ENCODE peak calls at places on chromosomes 12 and 14, in six cellular contexts. N is endothelial cell, P is esophagus squamous epithelium, O is fibroblast of the aortic adventitia, M is astrocyte, S is tibial nerve. R is an unnamed sample.
A peak's percentile ranks its signal among the peaks of the same experiment; 100 is the strongest.

GRCh38 chr14:24390696-24391468 is 7.9 kb upstream of the NYNRIN start:
- DNase-seq in N (no peak), P (no peak), O (no peak), M (no peak), S (no peak), R (no peak)

GRCh38 chr12:98561846-98562245 is 31.6 kb upstream of the SLC25A3 start:
- DNase-seq in N (no peak), P (no peak), O (no peak), M (no peak), S (no peak), R (no peak)

GRCh38 chr14:65594153-65594881 is 181.8 kb downstream of the FUT8 start:
- DNase-seq in N (no peak), P (no peak), O (no peak), M (no peak), S (no peak), R (no peak)

GRCh38 chr12:95790025-95790911 is at the start of gene NTN4:
- DNase-seq in N (peak; percentile 40), P (no peak), O (peak; percentile 38), M (no peak), S (peak; percentile 15), R (peak; percentile 55)

GRCh38 chr12:69897744-69898143 is 72.7 kb downstream of the MYRFL start:
- DNase-seq in N (no peak), P (no peak), O (peak; percentile 73), M (peak; percentile 98), S (no peak), R (no peak)

GRCh38 chr14:62988967-62989366 is 56.3 kb downstream of the KCNH5 start:
- DNase-seq in N (no peak), P (no peak), O (no peak), M (peak; percentile 37), S (no peak), R (no peak)

GRCh38 chr14:22982477-22983245 is at the start of gene AJUBA:
- DNase-seq in N (peak; percentile 85), P (peak; percentile 37), O (peak; percentile 93), M (peak; percentile 95), S (peak; percentile 81), R (peak; percentile 82)

GRCh38 chr12:119153477-119154434 is 25.0 kb upstream of the HSPB8 start:
- DNase-seq in N (peak; percentile 82), P (no peak), O (peak; percentile 43), M (no peak), S (no peak), R (peak; percentile 94)

GRCh38 chr12:6343518-6343917 is 1.6 kb upstream of the TNFRSF1A start:
- DNase-seq in N (no peak), P (no peak), O (no peak), M (no peak), S (no peak), R (no peak)

GRCh38 chr14:60805881-60806569 is 71.5 kb downstream of the MNAT1 start:
- DNase-seq in N (no peak), P (no peak), O (peak; percentile 81), M (peak; percentile 67), S (no peak), R (no peak)

GRCh38 chr12:90199008-90199407 is 490.4 kb upstream of the ATP2B1 start:
- DNase-seq in N (no peak), P (no peak), O (peak; percentile 17), M (no peak), S (no peak), R (no peak)

GRCh38 chr12:109617496-109617895 is 43.9 kb downstream of the MVK start:
- DNase-seq in N (no peak), P (no peak), O (no peak), M (no peak), S (no peak), R (no peak)

GRCh38 chr12:23666866-23667265 is 282.6 kb downstream of the SOX5 start:
- DNase-seq in N (no peak), P (no peak), O (no peak), M (no peak), S (no peak), R (no peak)

GRCh38 chr12:29996993-29997392 is 213.3 kb upstream of the TMTC1 start:
- DNase-seq in N (no peak), P (no peak), O (no peak), M (no peak), S (no peak), R (no peak)

GRCh38 chr12:114981036-114981435 is 297.1 kb upstream of the TBX3 start:
- DNase-seq in N (no peak), P (no peak), O (no peak), M (no peak), S (no peak), R (no peak)

GRCh38 chr14:102200690-102201368 is 61.1 kb downstream of the WDR20 start:
- DNase-seq in N (no peak), P (no peak), O (no peak), M (no peak), S (no peak), R (no peak)

GRCh38 chr14:97704316-97704715 is 907.1 kb downstream of the VRK1 start:
- DNase-seq in N (no peak), P (no peak), O (no peak), M (no peak), S (no peak), R (no peak)

GRCh38 chr12:48104531-48104930 is 1.3 kb downstream of the SENP1 start:
- DNase-seq in N (no peak), P (no peak), O (no peak), M (no peak), S (no peak), R (no peak)

GRCh38 chr14:106346534-106347290 is 820.3 kb downstream of the TMEM121 start:
- DNase-seq in N (no peak), P (no peak), O (no peak), M (no peak), S (no peak), R (no peak)

GRCh38 chr14:51185180-51185579 is 54.9 kb upstream of the TMX1 start:
- DNase-seq in N (no peak), P (no peak), O (no peak), M (no peak), S (no peak), R (no peak)

GRCh38 chr12:1644523-1645438 is 15.8 kb downstream of the WNT5B start:
- DNase-seq in N (no peak), P (no peak), O (peak; percentile 79), M (peak; percentile 68), S (peak; percentile 64), R (peak; percentile 73)

GRCh38 chr14:66652736-66653135 is 144.8 kb downstream of the GPHN start:
- DNase-seq in N (no peak), P (no peak), O (no peak), M (no peak), S (no peak), R (no peak)

GRCh38 chr14:81990312-81990761 is 456.7 kb upstream of the SEL1L start:
- DNase-seq in N (peak; percentile 50), P (no peak), O (peak; percentile 62), M (peak; percentile 10), S (no peak), R (peak; percentile 18)

DNA sequence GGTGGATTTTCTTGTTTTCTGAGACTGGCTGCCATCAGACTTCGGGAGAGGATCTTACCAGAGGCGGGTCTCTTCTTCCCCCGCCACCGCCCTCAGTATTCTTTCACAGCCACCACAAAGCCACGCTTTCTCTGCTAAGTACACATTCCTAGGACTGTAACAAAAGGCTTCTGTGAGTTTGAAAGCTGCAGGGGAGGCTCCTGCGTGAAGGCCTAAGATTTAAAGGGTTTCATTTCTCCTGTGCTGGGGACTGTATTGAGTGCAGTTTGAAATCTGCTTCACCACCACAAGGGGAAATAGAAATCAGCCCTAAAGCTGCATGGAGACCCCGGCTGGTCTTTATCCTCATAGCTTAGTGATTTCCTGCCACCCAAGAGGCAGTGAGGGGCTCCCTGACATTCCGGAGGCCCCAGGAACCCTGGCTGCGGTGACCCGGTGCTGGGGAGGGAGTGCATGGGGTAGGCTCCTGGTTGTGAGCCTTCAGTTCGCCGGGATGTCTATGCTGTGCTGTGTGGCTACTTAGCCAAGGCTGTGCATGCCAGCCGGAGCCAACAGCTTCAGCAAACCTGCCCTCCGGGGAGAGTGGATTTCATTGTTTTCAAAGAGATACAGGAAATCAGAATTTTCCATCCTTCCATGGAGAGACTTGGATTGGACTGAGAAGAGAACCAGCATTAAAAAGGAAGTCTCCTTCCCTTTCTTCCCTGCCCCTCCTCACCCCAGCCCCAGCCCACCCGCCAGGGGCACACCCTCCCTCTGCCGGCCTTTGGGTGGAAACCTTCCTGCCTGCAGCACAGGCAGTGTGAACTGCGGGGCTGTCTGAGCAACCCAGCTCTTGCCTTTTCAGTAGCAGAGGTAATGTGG is 163.3 kb downstream of the ETV6 start:
- DNase-seq in N (peak; percentile 52), P (no peak), O (peak; percentile 21), M (no peak), S (no peak), R (no peak)
- TF ChIP-seq CTCF in N (no peak), P (no peak), O (peak; percentile 28), M (peak; percentile 2), S (no peak), R (no peak)

DNA sequence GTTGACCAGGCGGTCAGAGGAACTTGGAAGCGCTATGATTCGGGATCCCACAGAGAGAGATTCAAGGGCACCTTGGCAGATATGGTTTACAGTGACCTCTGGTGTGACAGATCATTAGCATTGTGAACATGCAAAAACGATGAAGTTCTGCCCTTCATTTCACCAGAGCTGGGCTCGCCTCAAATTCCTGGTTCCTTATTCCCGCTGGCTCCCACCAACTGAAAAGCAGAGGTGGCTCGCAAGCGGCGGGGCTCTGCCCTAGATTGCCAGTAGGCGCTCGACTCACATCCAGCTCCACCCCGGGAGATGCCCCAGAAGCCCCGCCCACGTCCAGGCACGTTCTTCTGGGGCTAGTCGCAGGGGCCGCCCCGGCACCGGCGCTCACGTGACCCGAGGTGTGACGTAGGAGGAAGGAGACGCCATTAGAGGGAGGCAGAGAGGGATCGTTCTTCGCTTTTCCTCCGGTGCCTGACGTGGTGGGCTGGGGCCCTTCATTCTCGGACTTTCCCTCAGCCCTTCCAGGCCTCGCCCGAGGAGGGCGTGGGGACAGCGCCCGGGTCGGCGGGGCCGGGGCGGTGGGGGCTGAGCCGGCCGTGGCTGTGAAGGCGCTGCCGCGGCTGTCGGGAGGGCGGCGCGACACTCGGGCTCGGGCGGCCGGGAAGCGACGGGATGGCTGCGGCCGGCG is at the start of gene RAB21:
- DNase-seq in N (peak; percentile 98), P (peak; percentile 92), O (peak; percentile 95), M (peak; percentile 91), S (peak; percentile 98), R (peak; percentile 98)
- TF ChIP-seq CTCF in N (no peak), P (peak; percentile 40), O (peak; percentile 46), M (no peak), S (peak; percentile 74), R (no peak)

GRCh38 chr12:38384816-38385491 is 68.4 kb downstream of the ALG10B start:
- DNase-seq in N (no peak), P (no peak), O (no peak), M (no peak), S (no peak), R (no peak)
- TF ChIP-seq CTCF in N (peak; percentile 21), P (peak; percentile 41), O (no peak), M (no peak), S (no peak), R (peak; percentile 15)

DNA sequence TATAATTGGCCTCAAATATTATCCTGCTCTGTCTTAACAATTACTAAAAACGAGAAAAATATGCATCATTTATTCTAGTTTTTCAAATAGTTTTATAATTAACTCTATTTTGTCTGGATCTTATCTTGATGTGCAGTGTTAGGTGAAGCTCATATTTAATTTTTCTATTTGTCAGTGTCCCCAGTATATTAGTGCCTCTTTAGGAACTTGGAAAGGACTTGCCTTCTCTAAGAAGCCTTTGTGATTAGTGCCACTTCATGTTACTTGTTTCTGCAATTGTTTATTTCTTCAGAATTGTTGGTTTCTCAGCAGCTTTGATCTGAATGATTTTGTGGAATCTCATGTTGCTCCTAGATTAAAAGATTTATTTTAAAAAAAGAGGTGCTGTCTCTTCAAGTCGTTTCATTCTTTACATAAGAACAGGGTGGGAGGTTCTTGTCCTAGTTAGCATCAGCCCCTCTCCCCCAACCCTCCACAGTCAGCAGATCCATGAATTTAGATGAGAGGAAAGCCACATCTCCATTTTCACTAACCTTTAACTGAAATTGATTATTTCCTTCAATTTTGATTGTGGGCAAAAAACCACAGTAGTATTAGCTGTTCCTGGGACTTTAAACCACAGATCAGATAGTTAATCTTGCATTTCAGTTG is 434.4 kb downstream of the RAD51B start:
- DNase-seq in N (no peak), P (no peak), O (no peak), M (no peak), S (no peak), R (no peak)
- TF ChIP-seq CTCF in N (no peak), P (no peak), O (no peak), M (no peak), S (no peak), R (no peak)